ENCODE peak calls at places on chromosomes 7 and 10, in ten cellular contexts. S, P, Y, R, K, X, L, N, F and Q are unnamed samples.

GRCh38 chr10:124643281-124644009 is 100.7 kb downstream of the FAM53B start:
- DNase-seq in S (no peak), N (no peak), L (no peak), P (no peak), F (no peak), X (no peak), K (no peak), Y (no peak), R (no peak), Q (no peak)

GRCh38 chr10:113303747-113304146 is 249.1 kb upstream of the HABP2 start:
- DNase-seq in L (no peak), S (no peak), P (no peak), Y (no peak), F (no peak), N (no peak), R (no peak), X (no peak), K (no peak), Q (no peak)

GRCh38 chr10:61750943-61751471 is 88.3 kb downstream of the CABCOCO1 start:
- DNase-seq in Y (peak; percentile 80), P (peak; percentile 56), X (peak; percentile 26), K (peak; percentile 53), L (peak; percentile 86), S (no peak), F (peak; percentile 62), R (peak; percentile 80), N (peak; percentile 82), Q (peak; percentile 18)

GRCh38 chr7:129222064-129222463 is 2.8 kb upstream of the AHCYL2 start:
- DNase-seq in F (no peak), K (no peak), N (no peak), S (no peak), R (no peak), X (no peak), Y (no peak), P (no peak), L (peak; percentile 35), Q (no peak)

GRCh38 chr7:75808106-75808505 is 5.5 kb downstream of the CCL24 start:
- DNase-seq in R (no peak), P (no peak), F (no peak), K (no peak), N (no peak), Y (no peak), L (no peak), X (no peak), S (no peak), Q (no peak)

GRCh38 chr10:80528901-80529300 is 8.8 kb upstream of the SH2D4B start:
- DNase-seq in F (no peak), K (no peak), S (no peak), X (no peak), L (no peak), Y (no peak), R (no peak), P (no peak), N (no peak), Q (no peak)

GRCh38 chr10:131233611-131234258 is 77.8 kb downstream of the TCERG1L start:
- DNase-seq in F (no peak), N (no peak), Y (no peak), L (no peak), R (no peak), K (no peak), S (no peak), X (no peak), P (no peak), Q (no peak)

GRCh38 chr7:27132978-27133377 is 2.4 kb upstream of the HOXA4 start:
- DNase-seq in L (no peak), P (no peak), R (no peak), S (no peak), K (no peak), N (no peak), Y (no peak), X (no peak), F (no peak), Q (no peak)

GRCh38 chr7:19262794-19263193 is 117.6 kb upstream of the FERD3L start:
- DNase-seq in S (no peak), F (no peak), L (no peak), K (no peak), R (no peak), P (no peak), Y (peak; percentile 31), N (no peak), X (no peak), Q (no peak)

GRCh38 chr10:17709492-17709891 is 42.5 kb upstream of the TMEM236 start:
- DNase-seq in L (no peak), Y (no peak), F (no peak), X (no peak), K (no peak), P (no peak), S (no peak), N (no peak), R (no peak), Q (no peak)

GRCh38 chr7:18900801-18901200 is 216.6 kb downstream of the TWIST1 start:
- DNase-seq in R (no peak), N (no peak), Y (no peak), S (no peak), F (no peak), X (no peak), L (no peak), K (no peak), P (no peak), Q (no peak)

GRCh38 chr7:108284349-108285017 is 154.3 kb upstream of the LAMB4 start:
- DNase-seq in K (no peak), L (no peak), P (no peak), F (no peak), X (no peak), Y (no peak), R (no peak), N (no peak), S (no peak), Q (no peak)

GRCh38 chr10:68155615-68156205 is 46.4 kb downstream of the MYPN start:
- DNase-seq in S (no peak), R (no peak), X (no peak), P (no peak), N (no peak), Y (no peak), F (no peak), L (no peak), K (no peak), Q (no peak)

GRCh38 chr7:67854784-67855183 is 858.2 kb downstream of the TYW1 start:
- DNase-seq in S (no peak), P (no peak), X (no peak), N (no peak), K (no peak), F (no peak), R (peak; percentile 22), L (no peak), Y (no peak), Q (no peak)

GRCh38 chr7:121456015-121456414 is 59.9 kb upstream of the FAM3C start:
- DNase-seq in Y (no peak), K (no peak), N (no peak), R (no peak), S (no peak), L (no peak), P (no peak), X (no peak), F (no peak), Q (no peak)

GRCh38 chr7:46939558-46939957 is 642.4 kb downstream of the TNS3 start:
- DNase-seq in S (no peak), X (no peak), F (no peak), P (no peak), L (no peak), R (no peak), Y (no peak), N (no peak), K (no peak), Q (no peak)

GRCh38 chr10:89339860-89340259 is 12.1 kb downstream of the IFIT3 start:
- DNase-seq in X (no peak), S (no peak), F (no peak), N (no peak), Y (no peak), R (no peak), L (no peak), P (no peak), K (no peak), Q (no peak)

GRCh38 chr10:48814933-48815332 is 124.7 kb downstream of the LRRC18 start:
- DNase-seq in L (no peak), Y (no peak), P (no peak), F (no peak), X (no peak), N (no peak), R (no peak), S (no peak), K (no peak), Q (no peak)

GRCh38 chr10:69958232-69958902 is 94.3 kb upstream of the MACROH2A2 start:
- DNase-seq in X (no peak), Y (peak; percentile 47), N (no peak), K (peak; percentile 76), L (peak; percentile 46), S (no peak), F (peak; percentile 7), R (no peak), P (peak; percentile 22), Q (no peak)

GRCh38 chr10:33286186-33286934 is 48.1 kb downstream of the NRP1 start:
- DNase-seq in S (no peak), F (no peak), X (no peak), R (no peak), Y (no peak), N (no peak), L (no peak), P (no peak), K (no peak), Q (no peak)

GRCh38 chr7:103803631-103804030 is 185.8 kb downstream of the RELN start:
- DNase-seq in P (no peak), K (no peak), F (no peak), S (no peak), N (no peak), X (no peak), Y (no peak), R (no peak), L (no peak), Q (no peak)

GRCh38 chr7:36563706-36564325 is 160.5 kb downstream of the AOAH start:
- DNase-seq in R (no peak), S (no peak), X (no peak), L (no peak), P (no peak), F (no peak), Y (no peak), K (no peak), N (no peak), Q (no peak)

GRCh38 chr10:373516-374309 is 238.5 kb downstream of the ZMYND11 start:
- DNase-seq in N (no peak), K (no peak), R (peak; percentile 58), X (no peak), S (no peak), Y (no peak), P (no peak), L (no peak), F (no peak), Q (no peak)